ENCODE peak calls at places on chromosome 4, in five cellular contexts. E, A, Y, R and M are unnamed samples.

GRCh38 chr4:144611850-144612249 is 34.1 kb upstream of the HHIP start:
- DNase-seq in R (peak), E (peak), A (no peak), Y (no peak), M (peak)

GRCh38 chr4:143693856-143694255 is 6.6 kb downstream of the FREM3 start:
- DNase-seq in Y (no peak), A (no peak), E (no peak), R (no peak), M (no peak)

GRCh38 chr4:142567199-142567598 is 278.9 kb downstream of the INPP4B start:
- DNase-seq in R (peak), E (no peak), Y (no peak), A (no peak), M (peak)

GRCh38 chr4:67436742-67437141 is 108.6 kb downstream of the CENPC start:
- DNase-seq in A (no peak), E (no peak), R (no peak), Y (no peak), M (no peak)

GRCh38 chr4:141807073-141807472 is 170.7 kb downstream of the IL15 start:
- DNase-seq in E (no peak), Y (no peak), A (no peak), R (no peak), M (peak)

GRCh38 chr4:602559-602942 is 22.8 kb upstream of the PDE6B start:
- DNase-seq in E (no peak), R (peak), Y (no peak), A (peak), M (peak)

GRCh38 chr4:162352580-162353107 is 188.8 kb upstream of the FSTL5 start:
- DNase-seq in Y (no peak), R (no peak), E (no peak), A (no peak), M (no peak)

GRCh38 chr4:158410272-158410671 is 111.4 kb upstream of the RXFP1 start:
- DNase-seq in E (no peak), Y (no peak), R (no peak), A (no peak), M (no peak)

GRCh38 chr4:15778191-15778741 is at the start of gene CD38:
- DNase-seq in Y (no peak), E (peak), A (no peak), R (peak), M (peak)

GRCh38 chr4:13476915-13477314 is 7.2 kb downstream of the RAB28 start:
- DNase-seq in A (no peak), E (peak), Y (no peak), R (no peak), M (no peak)

GRCh38 chr4:119498520-119498919 is 130.1 kb downstream of the PDE5A start:
- DNase-seq in R (no peak), Y (peak), A (no peak), E (no peak), M (no peak)

GRCh38 chr4:125283702-125284279 is 31.0 kb upstream of the FAT4 start:
- DNase-seq in A (no peak), R (no peak), Y (no peak), E (peak), M (no peak)

GRCh38 chr4:3303445-3303824 is 10.6 kb downstream of the RGS12 start:
- DNase-seq in A (no peak), R (no peak), Y (no peak), E (no peak), M (no peak)

GRCh38 chr4:110637408-110638131 is 14.7 kb upstream of the PITX2 start:
- DNase-seq in R (peak), E (peak), A (no peak), Y (no peak), M (no peak)

GRCh38 chr4:9762823-9763475 is 18.5 kb upstream of the DRD5 start:
- DNase-seq in R (peak), Y (peak), E (peak), A (peak), M (peak)

GRCh38 chr4:143399113-143399949 is 62.7 kb downstream of the GAB1 start:
- DNase-seq in Y (no peak), A (no peak), R (no peak), E (no peak), M (no peak)

GRCh38 chr4:119151161-119151560 is 15.5 kb downstream of the MYOZ2 start:
- DNase-seq in Y (no peak), A (no peak), R (no peak), E (no peak), M (no peak)

GRCh38 chr4:177596991-177597390 is 154.8 kb upstream of the AGA start:
- DNase-seq in Y (no peak), R (no peak), E (no peak), A (no peak), M (no peak)

GRCh38 chr4:179666226-179666625 is 2224.0 kb upstream of the AGA start:
- DNase-seq in A (no peak), Y (no peak), E (no peak), R (peak), M (no peak)

GRCh38 chr4:52098618-52099017 is 47.5 kb downstream of the SPATA18 start:
- DNase-seq in Y (no peak), A (no peak), R (no peak), E (no peak), M (no peak)

GRCh38 chr4:109207060-109207459 is 95.4 kb downstream of the COL25A1 start:
- DNase-seq in Y (no peak), R (no peak), E (no peak), A (no peak), M (no peak)

GRCh38 chr4:14155803-14156202 is 528.3 kb upstream of the BOD1L1 start:
- DNase-seq in E (no peak), R (no peak), A (no peak), Y (no peak), M (no peak)

GRCh38 chr4:151012836-151013235 is 2.2 kb downstream of the LRBA start:
- DNase-seq in R (no peak), Y (no peak), E (no peak), A (no peak), M (peak)

GRCh38 chr4:154329939-154330338 is 161.7 kb downstream of the DCHS2 start:
- DNase-seq in A (no peak), Y (peak), R (no peak), E (no peak), M (no peak)

GRCh38 chr4:53777244-53777984 is 186.1 kb upstream of the LNX1 start:
- DNase-seq in R (no peak), A (no peak), Y (peak), E (no peak), M (no peak)

GRCh38 chr4:81650871-81651270 is 179.2 kb upstream of the RASGEF1B start:
- DNase-seq in E (no peak), R (no peak), Y (no peak), A (no peak), M (no peak)

GRCh38 chr4:99966692-99967091 is 16.6 kb upstream of the H2AZ1 start:
- DNase-seq in Y (no peak), E (no peak), R (no peak), A (no peak), M (no peak)

GRCh38 chr4:42391981-42392380 is 5.3 kb upstream of the SHISA3 start:
- DNase-seq in A (no peak), Y (no peak), E (no peak), R (no peak), M (no peak)

GRCh38 chr4:40887690-40888089 is 137.9 kb downstream of the NSUN7 start:
- DNase-seq in R (no peak), A (peak), Y (peak), E (no peak), M (no peak)

GRCh38 chr4:183968502-183968901 is 63.4 kb downstream of the STOX2 start:
- DNase-seq in E (no peak), R (no peak), A (no peak), Y (no peak), M (no peak)

GRCh38 chr4:140755811-140756291 is 334 bp downstream of the TBC1D9 start:
- DNase-seq in R (peak), A (peak), Y (peak), E (peak), M (peak)

GRCh38 chr4:145716661-145717200 is 36.8 kb downstream of the C4orf51 start:
- DNase-seq in A (no peak), R (no peak), E (no peak), Y (no peak), M (no peak)

GRCh38 chr4:182454440-182455013 is 211.3 kb downstream of the TENM3 start:
- DNase-seq in Y (no peak), A (no peak), R (no peak), E (no peak), M (no peak)

GRCh38 chr4:15021946-15022345 is 19.7 kb downstream of the CPEB2 start:
- DNase-seq in Y (no peak), A (no peak), R (no peak), E (no peak), M (no peak)

DNA sequence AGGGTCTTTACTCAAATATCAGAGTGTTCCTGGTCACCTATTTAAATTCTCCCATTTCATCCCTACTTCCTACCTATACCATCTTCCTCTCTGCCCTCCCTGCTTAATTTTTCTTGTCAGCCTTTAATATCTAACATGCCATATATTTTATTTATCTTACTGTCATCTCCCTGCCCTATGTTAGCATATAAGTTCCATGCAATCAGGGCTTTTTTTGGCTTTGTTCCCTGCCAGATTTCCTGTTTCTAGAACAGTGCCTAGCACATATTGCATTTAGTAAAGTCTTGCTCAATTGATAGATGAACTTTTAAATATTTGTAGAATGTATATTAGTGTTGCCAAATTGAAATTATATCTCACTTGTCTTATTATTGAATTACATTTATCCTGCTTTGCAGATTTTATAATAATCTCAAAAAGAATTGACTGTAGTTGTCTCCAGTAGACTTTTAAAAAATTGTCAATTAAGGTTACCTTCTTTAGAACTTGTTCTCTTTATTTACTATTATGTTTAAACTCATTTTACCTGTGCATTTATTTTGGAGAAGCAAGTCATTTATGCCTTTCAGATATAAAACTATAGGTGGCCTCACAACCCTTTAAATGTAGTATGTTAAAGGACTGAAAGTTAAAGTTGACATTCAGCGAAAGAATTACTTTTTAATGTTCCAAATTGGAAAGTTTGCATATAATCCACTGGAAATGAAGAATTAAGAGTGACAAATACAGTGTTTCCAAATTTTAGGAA is 108.2 kb upstream of the BMPR1B start:
- DNase-seq in E (no peak), R (no peak), A (no peak), Y (no peak), M (no peak)
- TF ChIP-seq CTCF in E (no peak), R (no peak), A (no peak), Y (no peak), M (no peak)

GRCh38 chr4:105196523-105197145 is 50.0 kb downstream of the TET2 start:
- DNase-seq in R (no peak), E (no peak), Y (no peak), A (no peak), M (no peak)
- TF ChIP-seq CTCF in R (no peak), E (peak), Y (no peak), A (no peak), M (no peak)

GRCh38 chr4:5689065-5689464 is 19.3 kb downstream of the EVC2 start:
- DNase-seq in A (no peak), R (no peak), E (no peak), Y (no peak), M (no peak)

GRCh38 chr4:5686338-5686737 is 22.0 kb downstream of the EVC2 start:
- DNase-seq in E (no peak), Y (no peak), R (no peak), A (no peak), M (no peak)

GRCh38 chr4:5685296-5685695 is 23.1 kb downstream of the EVC2 start:
- DNase-seq in A (no peak), E (no peak), R (no peak), Y (no peak), M (no peak)

GRCh38 chr4:5678977-5679376 is 29.4 kb downstream of the EVC2 start:
- DNase-seq in E (no peak), A (no peak), Y (no peak), R (no peak), M (no peak)

GRCh38 chr4:5683566-5683965 is 24.8 kb downstream of the EVC2 start:
- DNase-seq in A (no peak), E (no peak), R (no peak), Y (no peak), M (no peak)
- TF ChIP-seq CTCF in A (no peak), E (no peak), R (no peak), Y (no peak), M (no peak)

GRCh38 chr4:24515698-24516097 is 68.7 kb downstream of the DHX15 start:
- DNase-seq in Y (no peak), R (no peak), E (no peak), A (no peak), M (no peak)
- TF ChIP-seq CTCF in Y (no peak), R (no peak), E (no peak), A (no peak), M (no peak)

DNA sequence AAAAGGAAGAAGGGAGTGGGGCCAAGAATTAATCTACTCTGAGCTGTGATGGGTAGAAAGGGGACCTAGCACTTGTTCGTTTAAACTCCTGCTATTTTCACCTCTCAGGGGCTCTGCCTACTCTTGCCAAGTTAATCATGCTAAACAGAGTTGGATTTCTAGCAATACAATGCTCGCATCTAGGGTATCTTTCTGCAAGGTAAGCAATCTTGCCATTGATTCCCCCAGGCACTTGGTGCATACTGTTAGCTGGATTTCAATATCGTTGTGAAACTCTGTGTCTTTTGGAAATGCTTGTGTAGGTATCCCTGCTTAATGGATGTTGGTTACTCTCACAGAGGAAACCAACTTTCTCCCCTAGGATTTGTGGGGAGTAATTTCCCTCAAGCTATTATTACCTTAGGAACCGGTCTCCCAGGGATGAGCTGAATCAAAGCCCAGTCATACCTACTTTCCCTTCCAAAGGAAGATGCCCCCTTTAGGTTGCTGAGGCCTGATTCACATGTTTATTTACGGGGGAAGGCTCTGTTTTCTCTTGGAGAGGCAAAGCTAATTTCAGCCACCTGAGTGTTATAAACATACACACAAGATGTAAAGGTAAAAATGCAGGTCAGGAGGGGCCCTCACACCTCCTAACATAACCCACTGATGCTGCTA is 366.8 kb downstream of the FBXW7 start:
- DNase-seq in Y (no peak), A (no peak), E (no peak), R (no peak), M (no peak)
- TF ChIP-seq CTCF in Y (no peak), A (no peak), E (no peak), R (no peak), M (no peak)